ENCODE peak calls at places on chromosomes 5 and 9, in ten cellular contexts. K is iPS-NIHi11; T is NCI-H2171 treated with DMSO at 0.1 percent for 48 hours; Q is ACHN; B is WTC11; L is HFFc6; V is HT1080; O is tibial artery; F is stimulated activated CD8-positive, alpha-beta memory T cell treated with anti-CD3 and anti-CD28 coated beads, Interleukin-7, amount 100 ng/mL, for 1 hour; P is OCI-M1. X is an unnamed sample.

GRCh38 chr9:136438909-136439549 is 616 bp downstream of the INPP5E start:
- DNase-seq in K (peak; percentile 75), T (peak; percentile 31), Q (peak; percentile 23), B (peak; percentile 38), L (peak; percentile 19), V (peak; percentile 32), O (no peak), F (peak; percentile 16), P (peak; percentile 47), X (peak; percentile 38)

GRCh38 chr5:157252741-157253465 is 13.0 kb upstream of the CYFIP2 start:
- DNase-seq in K (no peak), T (no peak), Q (no peak), B (no peak), L (peak; percentile 20), V (peak; percentile 73), O (no peak), F (peak; percentile 32), P (no peak), X (no peak)

GRCh38 chr9:78860806-78861475 is 564.0 kb downstream of the PSAT1 start:
- DNase-seq in K (no peak), T (peak; percentile 48), Q (no peak), B (no peak), L (peak; percentile 55), V (peak; percentile 69), O (no peak), F (no peak), P (no peak), X (peak; percentile 44)

GRCh38 chr9:694499-695154 is 146.9 kb upstream of the DMRT1 start:
- DNase-seq in K (no peak), T (no peak), Q (peak; percentile 81), B (no peak), L (peak; percentile 90), V (peak; percentile 96), O (no peak), F (no peak), P (no peak), X (peak; percentile 97)

GRCh38 chr5:439636-440035 is 3.3 kb upstream of the EXOC3 start:
- DNase-seq in K (no peak), T (no peak), Q (no peak), B (no peak), L (no peak), V (no peak), O (peak; percentile 2), F (no peak), P (no peak), X (no peak)

GRCh38 chr5:98468188-98468869 is 305.1 kb upstream of the RGMB start:
- DNase-seq in K (no peak), T (no peak), Q (peak; percentile 59), B (no peak), L (peak; percentile 93), V (peak; percentile 78), O (no peak), F (no peak), P (peak; percentile 38), X (peak; percentile 62)

GRCh38 chr5:133675376-133676154 is 63.2 kb upstream of the FSTL4 start:
- DNase-seq in K (peak; percentile 55), T (no peak), Q (no peak), B (peak; percentile 18), L (no peak), V (no peak), O (no peak), F (no peak), P (no peak), X (no peak)

GRCh38 chr9:136587944-136588662 is 42.3 kb upstream of the NOTCH1 start:
- DNase-seq in K (peak; percentile 81), T (peak; percentile 58), Q (no peak), B (peak; percentile 90), L (no peak), V (no peak), O (no peak), F (no peak), P (no peak), X (peak; percentile 15)

GRCh38 chr5:98576275-98576674 is 197.2 kb upstream of the RGMB start:
- DNase-seq in K (no peak), T (no peak), Q (no peak), B (no peak), L (no peak), V (no peak), O (no peak), F (no peak), P (no peak), X (no peak)

GRCh38 chr5:108727154-108727638 is 20.5 kb upstream of the FER start:
- DNase-seq in K (peak; percentile 14), T (peak; percentile 37), Q (no peak), B (no peak), L (peak; percentile 0), V (peak; percentile 5), O (peak; percentile 48), F (no peak), P (no peak), X (no peak)

GRCh38 chr9:129888809-129889460 is 53.7 kb downstream of the USP20 start:
- DNase-seq in K (no peak), T (no peak), Q (no peak), B (no peak), L (no peak), V (no peak), O (no peak), F (no peak), P (no peak), X (no peak)

GRCh38 chr5:141910271-141910673 is 13.4 kb upstream of the DELE1 start:
- DNase-seq in K (no peak), T (no peak), Q (no peak), B (no peak), L (peak; percentile 89), V (peak; percentile 10), O (no peak), F (no peak), P (no peak), X (no peak)

X was measured in endothelial cell of umbilical vein.